ENCODE peak calls at places on chromosomes 5 and 9, in four cellular contexts. N, B, F and K are unnamed samples.

GRCh38 chr5:159003045-159004030 is 96.4 kb downstream of the EBF1 start:
- DNase-seq in F (no peak), N (no peak), B (no peak), K (no peak)

GRCh38 chr5:74232281-74232680 is 408.2 kb downstream of the ENC1 start:
- DNase-seq in B (no peak), N (no peak), F (no peak), K (no peak)

GRCh38 chr9:98781588-98782383 is 14.6 kb downstream of the ANKS6 start:
- DNase-seq in F (no peak), N (peak), B (peak), K (peak)

GRCh38 chr5:126178521-126178920 is 244.7 kb upstream of the GRAMD2B start:
- DNase-seq in N (peak), B (no peak), F (no peak), K (no peak)

GRCh38 chr5:157855404-157855994 is 3.4 kb downstream of the CLINT1 start:
- DNase-seq in N (peak), F (peak), B (no peak), K (peak)

GRCh38 chr5:137498301-137498735 is 808 bp downstream of the SPOCK1 start:
- DNase-seq in F (no peak), B (peak), N (no peak), K (no peak)

GRCh38 chr5:12704955-12705354 is 800.7 kb upstream of the CTNND2 start:
- DNase-seq in N (no peak), B (no peak), F (no peak), K (no peak)

GRCh38 chr9:124762633-124763032 is 8.5 kb downstream of the NR6A1 start:
- DNase-seq in F (no peak), B (no peak), N (no peak), K (no peak)

GRCh38 chr5:59296317-59297264 is 596.9 kb downstream of the PDE4D start:
- DNase-seq in N (no peak), B (no peak), F (peak), K (peak)